ENCODE peak calls at places on chromosomes 16 and 17, in four cellular contexts. One of them, this sample, is unnamed. For H3K27me3, the result is how much of the 10 kb centered on the place peaks cover.

GRCh38 chr16:25264599-25264998 is 7.0 kb upstream of the ZKSCAN2 start:
- DNase-seq in neuronal stem cell: no peak
- DNase-seq in esophagus muscularis mucosa: no peak
- DNase-seq in psoas muscle: no peak
- DNase-seq in this sample: no peak

GRCh38 chr16:4618645-4619418 is 4.1 kb upstream of the UBALD1 start:
- DNase-seq in esophagus muscularis mucosa: no peak
- DNase-seq in psoas muscle: no peak
- DNase-seq in neuronal stem cell: no peak
- DNase-seq in this sample: no peak

GRCh38 chr16:71351558-71351901 is 7.0 kb upstream of the CALB2 start:
- DNase-seq in psoas muscle: no peak
- DNase-seq in neuronal stem cell: no peak
- DNase-seq in esophagus muscularis mucosa: no peak
- DNase-seq in this sample: peak

GRCh38 chr16:78821335-78821734 is 721.9 kb downstream of the WWOX start:
- DNase-seq in neuronal stem cell: no peak
- DNase-seq in esophagus muscularis mucosa: no peak
- DNase-seq in psoas muscle: no peak
- DNase-seq in this sample: no peak

GRCh38 chr16:56073508-56073907 is 117.8 kb upstream of the GNAO1 start:
- DNase-seq in esophagus muscularis mucosa: no peak
- DNase-seq in neuronal stem cell: no peak
- DNase-seq in psoas muscle: no peak
- DNase-seq in this sample: no peak

GRCh38 chr17:68326681-68327080 is 35.4 kb downstream of the ARSG start:
- DNase-seq in psoas muscle: no peak
- DNase-seq in neuronal stem cell: no peak
- DNase-seq in esophagus muscularis mucosa: no peak
- DNase-seq in this sample: no peak

GRCh38 chr17:67221062-67221998 is 23.7 kb downstream of the HELZ start:
- DNase-seq in neuronal stem cell: no peak
- DNase-seq in psoas muscle: no peak
- DNase-seq in esophagus muscularis mucosa: no peak
- DNase-seq in this sample: no peak

GRCh38 chr16:80899804-80900592 is 95.6 kb upstream of the CDYL2 start:
- DNase-seq in esophagus muscularis mucosa: no peak
- DNase-seq in psoas muscle: peak
- DNase-seq in neuronal stem cell: no peak
- DNase-seq in this sample: peak

GRCh38 chr16:27980076-27980775 is 83.3 kb downstream of the GSG1L start:
- DNase-seq in neuronal stem cell: no peak
- DNase-seq in esophagus muscularis mucosa: no peak
- DNase-seq in psoas muscle: no peak
- DNase-seq in this sample: peak

GRCh38 chr17:6853764-6854442 is 22.4 kb upstream of the TEKT1 start:
- DNase-seq in esophagus muscularis mucosa: no peak
- DNase-seq in psoas muscle: no peak
- DNase-seq in neuronal stem cell: no peak
- DNase-seq in this sample: no peak

GRCh38 chr17:62109378-62109902 is 44.4 kb upstream of the MED13 start:
- DNase-seq in psoas muscle: no peak
- DNase-seq in neuronal stem cell: peak
- DNase-seq in esophagus muscularis mucosa: no peak
- DNase-seq in this sample: no peak

GRCh38 chr17:36498155-36498554 is 11.7 kb downstream of the ZNHIT3 start:
- DNase-seq in esophagus muscularis mucosa: no peak
- DNase-seq in neuronal stem cell: no peak
- DNase-seq in psoas muscle: no peak
- DNase-seq in this sample: peak

GRCh38 chr17:43736389-43736788 is 22.2 kb downstream of the SOST start:
- DNase-seq in esophagus muscularis mucosa: no peak
- DNase-seq in neuronal stem cell: no peak
- DNase-seq in psoas muscle: no peak
- DNase-seq in this sample: no peak

GRCh38 chr16:66355526-66355925 is 11.0 kb upstream of the CDH5 start:
- DNase-seq in neuronal stem cell: no peak
- DNase-seq in esophagus muscularis mucosa: no peak
- DNase-seq in psoas muscle: no peak
- DNase-seq in this sample: no peak

GRCh38 chr17:35731239-35731931 is at the start of gene RASL10B:
- DNase-seq in psoas muscle: peak
- DNase-seq in esophagus muscularis mucosa: peak
- DNase-seq in neuronal stem cell: peak
- DNase-seq in this sample: no peak

GRCh38 chr17:13864551-13864950 is 204.8 kb upstream of the COX10 start:
- DNase-seq in neuronal stem cell: no peak
- DNase-seq in esophagus muscularis mucosa: no peak
- DNase-seq in psoas muscle: no peak
- DNase-seq in this sample: no peak

GRCh38 chr16:66588981-66589713 is 9.9 kb downstream of the CMTM2 start:
- DNase-seq in esophagus muscularis mucosa: no peak
- DNase-seq in psoas muscle: peak
- DNase-seq in neuronal stem cell: no peak
- DNase-seq in this sample: no peak

GRCh38 chr16:54244061-54244886 is 42.3 kb downstream of the IRX3 start:
- DNase-seq in psoas muscle: no peak
- DNase-seq in neuronal stem cell: no peak
- DNase-seq in esophagus muscularis mucosa: no peak
- DNase-seq in this sample: no peak

GRCh38 chr16:81860310-81860709 is 81.2 kb downstream of the PLCG2 start:
- DNase-seq in psoas muscle: no peak
- DNase-seq in neuronal stem cell: no peak
- DNase-seq in esophagus muscularis mucosa: no peak
- DNase-seq in this sample: no peak

GRCh38 chr17:14458724-14459123 is 157.8 kb downstream of the HS3ST3B1 start:
- DNase-seq in psoas muscle: no peak
- DNase-seq in neuronal stem cell: no peak
- DNase-seq in esophagus muscularis mucosa: no peak
- DNase-seq in this sample: no peak

GRCh38 chr16:23516366-23517137 is 6.3 kb upstream of the GGA2 start:
- DNase-seq in psoas muscle: no peak
- DNase-seq in esophagus muscularis mucosa: no peak
- DNase-seq in neuronal stem cell: no peak
- DNase-seq in this sample: no peak

GRCh38 chr17:5763595-5763994 is 179.3 kb upstream of the NLRP1 start:
- DNase-seq in esophagus muscularis mucosa: no peak
- DNase-seq in neuronal stem cell: no peak
- DNase-seq in psoas muscle: no peak
- DNase-seq in this sample: no peak
- H3K27me3 ChIP-seq in esophagus muscularis mucosa: under half
- H3K27me3 ChIP-seq in neuronal stem cell: under half
- H3K27me3 ChIP-seq in psoas muscle: under half
- H3K27me3 ChIP-seq in this sample: half or more

GRCh38 chr17:17664073-17664470 is 17.2 kb upstream of the RAI1 start:
- DNase-seq in psoas muscle: no peak
- DNase-seq in esophagus muscularis mucosa: no peak
- DNase-seq in neuronal stem cell: no peak
- DNase-seq in this sample: no peak

GRCh38 chr17:17661834-17662233 is 19.4 kb upstream of the RAI1 start:
- DNase-seq in esophagus muscularis mucosa: no peak
- DNase-seq in psoas muscle: no peak
- DNase-seq in neuronal stem cell: no peak
- DNase-seq in this sample: no peak

GRCh38 chr17:17659340-17659739 is 21.9 kb upstream of the RAI1 start:
- DNase-seq in neuronal stem cell: no peak
- DNase-seq in psoas muscle: no peak
- DNase-seq in esophagus muscularis mucosa: no peak
- DNase-seq in this sample: no peak

GRCh38 chr17:17663160-17664072 is 17.8 kb upstream of the RAI1 start:
- DNase-seq in neuronal stem cell: peak
- DNase-seq in psoas muscle: peak
- DNase-seq in esophagus muscularis mucosa: no peak
- DNase-seq in this sample: no peak

GRCh38 chr17:17661134-17661533 is 20.1 kb upstream of the RAI1 start:
- DNase-seq in esophagus muscularis mucosa: no peak
- DNase-seq in neuronal stem cell: no peak
- DNase-seq in psoas muscle: no peak
- DNase-seq in this sample: no peak
- H3K27me3 ChIP-seq in esophagus muscularis mucosa: under half
- H3K27me3 ChIP-seq in neuronal stem cell: under half
- H3K27me3 ChIP-seq in psoas muscle: under half
- H3K27me3 ChIP-seq in this sample: under half

DNA sequence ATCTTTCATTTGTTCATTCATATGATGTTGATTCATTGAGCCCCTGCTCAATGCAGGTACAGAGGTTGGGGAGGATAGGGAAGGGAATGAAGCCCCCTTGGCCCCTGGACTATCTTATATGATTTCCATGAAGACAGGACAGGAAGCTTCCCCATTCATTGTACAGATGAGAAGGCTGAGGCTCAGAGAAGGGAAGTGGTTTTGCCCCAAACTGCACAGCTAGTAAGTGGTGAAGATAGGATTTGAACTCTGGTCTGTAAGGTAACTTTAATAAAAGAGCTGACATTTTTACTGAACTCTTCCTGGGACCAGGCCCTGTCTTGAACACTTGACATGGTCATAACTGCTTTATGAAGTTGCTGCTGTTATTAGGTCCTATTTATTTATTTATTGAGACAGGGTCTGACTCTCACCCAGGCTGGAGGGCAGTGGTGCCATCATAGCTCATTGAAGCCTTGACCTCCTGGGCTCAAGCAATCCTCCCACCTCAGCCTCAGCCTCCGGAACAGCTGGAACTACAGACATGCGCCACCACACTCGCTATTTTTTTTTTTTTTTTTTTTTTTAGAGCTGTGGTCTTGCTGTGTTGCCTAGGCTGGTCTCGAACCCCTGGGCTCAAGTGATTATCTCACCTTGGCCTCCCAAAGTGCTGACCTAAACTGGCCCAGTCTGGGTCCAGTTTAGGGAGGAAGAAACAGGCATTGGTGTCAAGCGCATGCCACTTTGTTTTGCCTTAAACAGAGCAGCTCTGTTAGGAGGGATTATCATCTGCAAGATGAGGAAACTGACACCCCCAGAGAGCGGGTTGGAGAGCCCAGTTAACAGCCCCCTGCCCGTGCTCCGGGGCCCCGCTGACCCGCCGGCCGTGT is 5.0 kb downstream of the CTF1 start:
- DNase-seq in neuronal stem cell: no peak
- DNase-seq in esophagus muscularis mucosa: no peak
- DNase-seq in psoas muscle: no peak
- DNase-seq in this sample: no peak
- H3K27me3 ChIP-seq in neuronal stem cell: under half
- H3K27me3 ChIP-seq in esophagus muscularis mucosa: under half
- H3K27me3 ChIP-seq in psoas muscle: under half
- H3K27me3 ChIP-seq in this sample: under half

GRCh38 chr16:1037934-1038257 is 34.7 kb upstream of the SSTR5 start:
- DNase-seq in neuronal stem cell: no peak
- DNase-seq in psoas muscle: no peak
- DNase-seq in esophagus muscularis mucosa: no peak
- DNase-seq in this sample: no peak

GRCh38 chr16:1040346-1040745 is 32.2 kb upstream of the SSTR5 start:
- DNase-seq in neuronal stem cell: no peak
- DNase-seq in psoas muscle: no peak
- DNase-seq in esophagus muscularis mucosa: no peak
- DNase-seq in this sample: no peak

GRCh38 chr16:1037023-1037933 is 35.3 kb upstream of the SSTR5 start:
- DNase-seq in psoas muscle: no peak
- DNase-seq in esophagus muscularis mucosa: no peak
- DNase-seq in neuronal stem cell: no peak
- DNase-seq in this sample: no peak

GRCh38 chr16:1039762-1040161 is 32.8 kb upstream of the SSTR5 start:
- DNase-seq in esophagus muscularis mucosa: no peak
- DNase-seq in neuronal stem cell: no peak
- DNase-seq in psoas muscle: no peak
- DNase-seq in this sample: no peak

GRCh38 chr16:1038932-1039331 is 33.6 kb upstream of the SSTR5 start:
- DNase-seq in esophagus muscularis mucosa: no peak
- DNase-seq in psoas muscle: no peak
- DNase-seq in neuronal stem cell: no peak
- DNase-seq in this sample: no peak
- H3K27me3 ChIP-seq in esophagus muscularis mucosa: under half
- H3K27me3 ChIP-seq in psoas muscle: half or more
- H3K27me3 ChIP-seq in neuronal stem cell: under half
- H3K27me3 ChIP-seq in this sample: half or more

DNA sequence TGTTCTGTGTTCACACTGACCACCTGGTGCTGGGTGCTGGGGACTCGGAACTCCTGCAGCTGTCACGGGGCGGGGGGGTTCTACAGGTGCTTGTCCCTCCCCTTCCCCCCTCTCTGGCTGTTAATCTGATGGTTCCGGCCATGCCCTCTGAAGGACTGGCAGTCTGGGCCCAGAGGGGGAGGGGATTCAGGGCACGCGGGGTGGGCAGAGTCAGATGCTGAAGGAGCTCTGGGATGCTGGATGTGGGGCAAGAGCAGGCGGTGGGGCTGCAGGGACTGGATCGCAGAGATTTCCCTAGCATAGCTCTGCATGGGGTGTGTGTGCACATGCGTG is 5.4 kb upstream of the TBX21 start:
- DNase-seq in esophagus muscularis mucosa: no peak
- DNase-seq in psoas muscle: no peak
- DNase-seq in neuronal stem cell: no peak
- DNase-seq in this sample: peak
- H3K27me3 ChIP-seq in esophagus muscularis mucosa: under half
- H3K27me3 ChIP-seq in psoas muscle: under half
- H3K27me3 ChIP-seq in neuronal stem cell: half or more
- H3K27me3 ChIP-seq in this sample: half or more

GRCh38 chr17:47730681-47731080 is 2.4 kb upstream of the TBX21 start:
- DNase-seq in neuronal stem cell: no peak
- DNase-seq in psoas muscle: no peak
- DNase-seq in esophagus muscularis mucosa: no peak
- DNase-seq in this sample: peak
- H3K27me3 ChIP-seq in neuronal stem cell: half or more
- H3K27me3 ChIP-seq in psoas muscle: under half
- H3K27me3 ChIP-seq in esophagus muscularis mucosa: under half
- H3K27me3 ChIP-seq in this sample: half or more

This sample was measured in suprapubic skin.